ENCODE peak calls at places on chromosomes 16 and 17, in seven cellular contexts. Z, L, E, F, K, N and V are unnamed samples.

GRCh38 chr17:17675416-17675815 is 5.8 kb upstream of the RAI1 start:
- DNase-seq in Z (no peak), L (no peak), E (no peak), F (no peak), K (no peak), N (no peak), V (no peak)

GRCh38 chr17:67652433-67652832 is 65.3 kb upstream of the NOL11 start:
- DNase-seq in Z (no peak), L (no peak), E (no peak), F (no peak), K (no peak), N (no peak), V (no peak)

GRCh38 chr17:39929657-39930407 is 2.3 kb downstream of the LRRC3C start:
- DNase-seq in Z (no peak), L (no peak), E (peak), F (no peak), K (no peak), N (peak), V (no peak)

GRCh38 chr16:70597135-70597534 is 49.2 kb upstream of the IL34 start:
- DNase-seq in Z (no peak), L (no peak), E (no peak), F (no peak), K (no peak), N (no peak), V (no peak)

GRCh38 chr16:72537684-72538083 is 365.7 kb upstream of the PMFBP1 start:
- DNase-seq in Z (no peak), L (no peak), E (peak), F (no peak), K (no peak), N (no peak), V (no peak)

GRCh38 chr17:2123467-2124251 is 68.8 kb downstream of the HIC1 start:
- DNase-seq in Z (no peak), L (no peak), E (peak), F (no peak), K (peak), N (no peak), V (no peak)

GRCh38 chr17:60169921-60170817 is 20.4 kb downstream of the CA4 start:
- DNase-seq in Z (peak), L (no peak), E (peak), F (no peak), K (peak), N (peak), V (no peak)

GRCh38 chr17:21286066-21286770 is 1.7 kb downstream of the MAP2K3 start:
- DNase-seq in Z (peak), L (no peak), E (peak), F (no peak), K (peak), N (peak), V (peak)

GRCh38 chr16:62760398-62760797 is 724.2 kb upstream of the CDH8 start:
- DNase-seq in Z (no peak), L (no peak), E (no peak), F (no peak), K (no peak), N (no peak), V (no peak)

GRCh38 chr16:85891033-85891775 is 7.8 kb upstream of the IRF8 start:
- DNase-seq in Z (no peak), L (no peak), E (no peak), F (no peak), K (no peak), N (peak), V (no peak)

GRCh38 chr17:28115046-28115445 is 72.6 kb downstream of the NLK start:
- DNase-seq in Z (no peak), L (no peak), E (no peak), F (no peak), K (no peak), N (no peak), V (no peak)

GRCh38 chr16:81624718-81625543 is 154.2 kb upstream of the PLCG2 start:
- DNase-seq in Z (no peak), L (no peak), E (peak), F (no peak), K (peak), N (peak), V (no peak)

GRCh38 chr17:75834279-75834920 is 9.8 kb downstream of the UNC13D start:
- DNase-seq in Z (no peak), L (no peak), E (no peak), F (no peak), K (no peak), N (no peak), V (no peak)

GRCh38 chr16:85582177-85582888 is 30.8 kb upstream of the GSE1 start:
- DNase-seq in Z (no peak), L (no peak), E (no peak), F (no peak), K (no peak), N (no peak), V (no peak)

GRCh38 chr17:2266045-2266864 is 37.3 kb downstream of the SMG6 start:
- DNase-seq in Z (no peak), L (peak), E (no peak), F (peak), K (no peak), N (no peak), V (peak)

GRCh38 chr17:1573932-1574696 is 11.5 kb upstream of the PITPNA start:
- DNase-seq in Z (peak), L (peak), E (peak), F (peak), K (peak), N (no peak), V (peak)

GRCh38 chr17:40018211-40019121 is 3.2 kb downstream of the CSF3 start:
- DNase-seq in Z (no peak), L (no peak), E (peak), F (no peak), K (no peak), N (no peak), V (no peak)

GRCh38 chr17:42251115-42251514 is 25.1 kb downstream of the STAT5B start:
- DNase-seq in Z (no peak), L (no peak), E (peak), F (no peak), K (peak), N (peak), V (no peak)

GRCh38 chr17:67377727-67378443 is 804 bp downstream of the PITPNC1 start:
- DNase-seq in Z (no peak), L (no peak), E (peak), F (no peak), K (peak), N (no peak), V (peak)

GRCh38 chr17:4229627-4230026 is 34.2 kb downstream of the ANKFY1 start:
- DNase-seq in Z (no peak), L (no peak), E (peak), F (no peak), K (no peak), N (peak), V (no peak)

GRCh38 chr16:23432176-23433128 is 20.5 kb downstream of the COG7 start:
- DNase-seq in Z (no peak), L (no peak), E (no peak), F (no peak), K (no peak), N (no peak), V (no peak)

GRCh38 chr16:86806838-86807351 is 228.5 kb downstream of the FOXL1 start:
- DNase-seq in Z (no peak), L (no peak), E (no peak), F (no peak), K (no peak), N (no peak), V (no peak)

GRCh38 chr17:20063665-20064648 is 54.8 kb downstream of the SPECC1 start:
- DNase-seq in Z (peak), L (no peak), E (peak), F (no peak), K (peak), N (peak), V (no peak)

GRCh38 chr16:71526111-71526998 is at the start of gene CHST4:
- DNase-seq in Z (peak), L (no peak), E (peak), F (no peak), K (peak), N (peak), V (no peak)

GRCh38 chr17:76419576-76420245 is 33.2 kb downstream of the UBE2O start:
- DNase-seq in Z (no peak), L (no peak), E (no peak), F (no peak), K (no peak), N (no peak), V (peak)

GRCh38 chr17:50634915-50635719 is 436 bp downstream of the ABCC3 start:
- DNase-seq in Z (no peak), L (no peak), E (no peak), F (no peak), K (no peak), N (no peak), V (no peak)

GRCh38 chr16:87715658-87716057 is 50.1 kb downstream of the KLHDC4 start:
- DNase-seq in Z (no peak), L (no peak), E (peak), F (no peak), K (no peak), N (no peak), V (no peak)

GRCh38 chr17:80861892-80862291 is 129.7 kb upstream of the CHMP6 start:
- DNase-seq in Z (no peak), L (no peak), E (peak), F (peak), K (no peak), N (peak), V (peak)

GRCh38 chr17:82225368-82226029 is 3.3 kb upstream of the SLC16A3 start:
- DNase-seq in Z (no peak), L (no peak), E (no peak), F (no peak), K (no peak), N (no peak), V (peak)

GRCh38 chr17:6066183-6066948 is 3.8 kb upstream of the WSCD1 start:
- DNase-seq in Z (no peak), L (no peak), E (no peak), F (no peak), K (no peak), N (peak), V (peak)

GRCh38 chr16:106623-107324 is 28.7 kb downstream of the MPG start:
- DNase-seq in Z (peak), L (peak), E (peak), F (peak), K (peak), N (peak), V (no peak)

GRCh38 chr16:53817812-53818211 is 113.9 kb downstream of the FTO start:
- DNase-seq in Z (no peak), L (no peak), E (peak), F (no peak), K (no peak), N (no peak), V (no peak)

GRCh38 chr17:55023626-55024025 is 55.1 kb downstream of the STXBP4 start:
- DNase-seq in Z (no peak), L (no peak), E (no peak), F (no peak), K (no peak), N (no peak), V (no peak)

GRCh38 chr17:46208997-46209396 is 15.8 kb upstream of the KANSL1 start:
- DNase-seq in Z (no peak), L (no peak), E (no peak), F (no peak), K (no peak), N (no peak), V (no peak)

GRCh38 chr16:17474037-17474436 is 3.3 kb upstream of the XYLT1 start:
- DNase-seq in Z (no peak), L (no peak), E (peak), F (no peak), K (peak), N (no peak), V (peak)

GRCh38 chr16:80171746-80172145 is 369.0 kb upstream of the DYNLRB2 start:
- DNase-seq in Z (no peak), L (no peak), E (no peak), F (no peak), K (no peak), N (no peak), V (no peak)